ENCODE peak calls at places on chromosome 15, in ten cellular contexts. One of them, this sample, is unnamed. For H3K4me1, the result is how much of the 10 kb centered on the place peaks cover.

GRCh38 chr15:31390777-31391486 is 64.3 kb downstream of the KLF13 start:
- DNase-seq in Panc1: no peak
- DNase-seq in stomach: no peak
- DNase-seq in vagina: peak
- DNase-seq in sigmoid colon: peak
- DNase-seq in endothelial cell of umbilical vein: no peak
- DNase-seq in HCT116: no peak
- DNase-seq in suprapubic skin: no peak
- DNase-seq in transverse colon: no peak
- DNase-seq in SK-N-SH: no peak
- DNase-seq in this sample: peak

GRCh38 chr15:23467110-23467600 is 20.1 kb upstream of the GOLGA6L2 start:
- DNase-seq in Panc1: peak
- DNase-seq in stomach: no peak
- DNase-seq in vagina: no peak
- DNase-seq in sigmoid colon: no peak
- DNase-seq in endothelial cell of umbilical vein: peak
- DNase-seq in HCT116: peak
- DNase-seq in suprapubic skin: no peak
- DNase-seq in transverse colon: no peak
- DNase-seq in SK-N-SH: peak
- DNase-seq in this sample: no peak

GRCh38 chr15:37416103-37416502 is 315.8 kb upstream of the MEIS2 start:
- DNase-seq in Panc1: no peak
- DNase-seq in stomach: no peak
- DNase-seq in vagina: no peak
- DNase-seq in sigmoid colon: no peak
- DNase-seq in endothelial cell of umbilical vein: no peak
- DNase-seq in HCT116: no peak
- DNase-seq in suprapubic skin: no peak
- DNase-seq in transverse colon: no peak
- DNase-seq in SK-N-SH: no peak
- DNase-seq in this sample: no peak

GRCh38 chr15:90914240-90915080 is 11.4 kb downstream of the MAN2A2 start:
- DNase-seq in Panc1: no peak
- DNase-seq in stomach: no peak
- DNase-seq in vagina: no peak
- DNase-seq in sigmoid colon: no peak
- DNase-seq in endothelial cell of umbilical vein: no peak
- DNase-seq in HCT116: no peak
- DNase-seq in suprapubic skin: no peak
- DNase-seq in transverse colon: no peak
- DNase-seq in SK-N-SH: no peak
- DNase-seq in this sample: no peak

GRCh38 chr15:55526559-55527036 is 18.6 kb upstream of the DNAAF4 start:
- DNase-seq in Panc1: no peak
- DNase-seq in stomach: no peak
- DNase-seq in vagina: no peak
- DNase-seq in sigmoid colon: no peak
- DNase-seq in endothelial cell of umbilical vein: peak
- DNase-seq in HCT116: peak
- DNase-seq in suprapubic skin: no peak
- DNase-seq in transverse colon: no peak
- DNase-seq in SK-N-SH: peak
- DNase-seq in this sample: no peak

GRCh38 chr15:88083828-88084760 is 172.4 kb downstream of the NTRK3 start:
- DNase-seq in Panc1: no peak
- DNase-seq in stomach: no peak
- DNase-seq in vagina: no peak
- DNase-seq in sigmoid colon: no peak
- DNase-seq in endothelial cell of umbilical vein: no peak
- DNase-seq in HCT116: no peak
- DNase-seq in suprapubic skin: no peak
- DNase-seq in transverse colon: no peak
- DNase-seq in SK-N-SH: no peak
- DNase-seq in this sample: no peak

GRCh38 chr15:66786708-66787471 is 84.9 kb downstream of the SMAD6 start:
- DNase-seq in Panc1: no peak
- DNase-seq in stomach: no peak
- DNase-seq in vagina: no peak
- DNase-seq in sigmoid colon: no peak
- DNase-seq in endothelial cell of umbilical vein: no peak
- DNase-seq in HCT116: no peak
- DNase-seq in suprapubic skin: peak
- DNase-seq in transverse colon: no peak
- DNase-seq in SK-N-SH: no peak
- DNase-seq in this sample: no peak

GRCh38 chr15:48176957-48177356 is 1.1 kb downstream of the MYEF2 start:
- DNase-seq in Panc1: no peak
- DNase-seq in stomach: no peak
- DNase-seq in vagina: no peak
- DNase-seq in sigmoid colon: no peak
- DNase-seq in endothelial cell of umbilical vein: no peak
- DNase-seq in HCT116: no peak
- DNase-seq in suprapubic skin: no peak
- DNase-seq in transverse colon: no peak
- DNase-seq in SK-N-SH: no peak
- DNase-seq in this sample: no peak

GRCh38 chr15:71011503-71012155 is 103.6 kb upstream of the THSD4 start:
- DNase-seq in Panc1: peak
- DNase-seq in stomach: no peak
- DNase-seq in vagina: no peak
- DNase-seq in sigmoid colon: no peak
- DNase-seq in endothelial cell of umbilical vein: peak
- DNase-seq in HCT116: peak
- DNase-seq in suprapubic skin: no peak
- DNase-seq in transverse colon: peak
- DNase-seq in SK-N-SH: peak
- DNase-seq in this sample: no peak

GRCh38 chr15:25875551-25875950 is 12.4 kb upstream of the ATP10A start:
- DNase-seq in Panc1: no peak
- DNase-seq in stomach: no peak
- DNase-seq in vagina: peak
- DNase-seq in sigmoid colon: no peak
- DNase-seq in endothelial cell of umbilical vein: no peak
- DNase-seq in HCT116: no peak
- DNase-seq in suprapubic skin: no peak
- DNase-seq in transverse colon: no peak
- DNase-seq in SK-N-SH: no peak
- DNase-seq in this sample: no peak

GRCh38 chr15:44084171-44084570 is 110.9 kb downstream of the FRMD5 start:
- DNase-seq in Panc1: no peak
- DNase-seq in stomach: no peak
- DNase-seq in vagina: no peak
- DNase-seq in sigmoid colon: no peak
- DNase-seq in endothelial cell of umbilical vein: peak
- DNase-seq in HCT116: no peak
- DNase-seq in suprapubic skin: no peak
- DNase-seq in transverse colon: no peak
- DNase-seq in SK-N-SH: no peak
- DNase-seq in this sample: no peak

GRCh38 chr15:63832620-63833245 is 1.0 kb downstream of the HERC1 start:
- DNase-seq in Panc1: no peak
- DNase-seq in stomach: no peak
- DNase-seq in vagina: no peak
- DNase-seq in sigmoid colon: no peak
- DNase-seq in endothelial cell of umbilical vein: no peak
- DNase-seq in HCT116: no peak
- DNase-seq in suprapubic skin: no peak
- DNase-seq in transverse colon: no peak
- DNase-seq in SK-N-SH: peak
- DNase-seq in this sample: no peak

GRCh38 chr15:75599396-75599795 is 20.3 kb upstream of the PTPN9 start:
- DNase-seq in Panc1: no peak
- DNase-seq in stomach: no peak
- DNase-seq in vagina: no peak
- DNase-seq in sigmoid colon: no peak
- DNase-seq in endothelial cell of umbilical vein: no peak
- DNase-seq in HCT116: no peak
- DNase-seq in suprapubic skin: no peak
- DNase-seq in transverse colon: no peak
- DNase-seq in SK-N-SH: no peak
- DNase-seq in this sample: no peak

DNA sequence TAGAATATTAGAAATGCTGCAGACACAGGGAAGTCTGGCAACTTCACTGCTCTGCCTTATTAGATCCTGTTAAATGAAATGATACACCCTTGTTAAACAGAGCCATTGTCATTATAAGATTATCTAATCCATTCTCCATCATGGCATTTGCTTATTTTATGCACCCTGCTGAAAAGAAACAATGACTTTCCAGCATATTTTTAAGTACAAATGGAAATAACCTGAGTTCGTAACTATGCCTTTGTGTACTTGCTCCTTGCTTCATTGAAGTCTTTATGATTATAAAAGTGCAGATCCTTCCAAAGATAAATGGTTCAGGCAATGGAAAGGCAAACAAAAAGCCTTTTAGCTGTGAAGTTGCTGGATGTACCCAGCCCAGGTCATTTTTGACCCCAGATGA is 195.7 kb downstream of the AGBL1 start:
- DNase-seq in Panc1: no peak
- DNase-seq in stomach: no peak
- DNase-seq in vagina: no peak
- DNase-seq in sigmoid colon: no peak
- DNase-seq in endothelial cell of umbilical vein: no peak
- DNase-seq in HCT116: no peak
- DNase-seq in suprapubic skin: no peak
- DNase-seq in transverse colon: no peak
- DNase-seq in SK-N-SH: no peak
- DNase-seq in this sample: no peak
- TF ChIP-seq POLR2AphosphoS5 in Panc1: no peak
- TF ChIP-seq POLR2AphosphoS5 in stomach: no peak
- TF ChIP-seq POLR2AphosphoS5 in vagina: no peak
- TF ChIP-seq POLR2AphosphoS5 in sigmoid colon: no peak
- TF ChIP-seq POLR2AphosphoS5 in endothelial cell of umbilical vein: no peak
- TF ChIP-seq POLR2AphosphoS5 in HCT116: no peak
- TF ChIP-seq POLR2AphosphoS5 in suprapubic skin: no peak
- TF ChIP-seq POLR2AphosphoS5 in transverse colon: no peak
- TF ChIP-seq POLR2AphosphoS5 in SK-N-SH: no peak
- TF ChIP-seq POLR2AphosphoS5 in this sample: no peak

DNA sequence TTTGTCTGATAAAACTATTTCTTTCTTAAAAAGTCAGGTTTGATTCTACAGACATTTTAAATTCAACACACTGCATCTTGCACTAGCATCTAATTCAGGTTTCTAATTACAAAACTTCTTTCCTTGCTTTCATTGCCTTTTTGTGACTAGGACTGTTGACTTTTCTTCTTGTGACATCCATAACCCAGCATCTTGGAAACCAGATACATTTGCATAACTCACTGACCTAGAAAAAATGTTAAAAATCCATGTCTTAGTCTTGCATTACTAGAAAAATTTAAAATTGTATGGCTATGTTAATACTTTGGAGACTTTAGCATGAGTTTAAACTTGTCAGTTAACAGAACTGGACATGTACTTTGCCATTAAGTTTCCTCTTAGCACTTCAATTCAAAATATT is 72.6 kb downstream of the DTWD1 start:
- DNase-seq in Panc1: no peak
- DNase-seq in stomach: no peak
- DNase-seq in vagina: no peak
- DNase-seq in sigmoid colon: no peak
- DNase-seq in endothelial cell of umbilical vein: no peak
- DNase-seq in HCT116: no peak
- DNase-seq in suprapubic skin: no peak
- DNase-seq in transverse colon: no peak
- DNase-seq in SK-N-SH: no peak
- DNase-seq in this sample: no peak
- H3K4me1 ChIP-seq in Panc1: under half
- H3K4me1 ChIP-seq in stomach: under half
- H3K4me1 ChIP-seq in vagina: under half
- H3K4me1 ChIP-seq in sigmoid colon: under half
- H3K4me1 ChIP-seq in endothelial cell of umbilical vein: under half
- H3K4me1 ChIP-seq in HCT116: under half
- H3K4me1 ChIP-seq in suprapubic skin: under half
- H3K4me1 ChIP-seq in transverse colon: under half
- H3K4me1 ChIP-seq in SK-N-SH: under half
- H3K4me1 ChIP-seq in this sample: under half

GRCh38 chr15:74375303-74375693 is 7.9 kb upstream of the CYP11A1 start:
- DNase-seq in Panc1: peak
- DNase-seq in stomach: peak
- DNase-seq in vagina: no peak
- DNase-seq in sigmoid colon: peak
- DNase-seq in endothelial cell of umbilical vein: peak
- DNase-seq in HCT116: peak
- DNase-seq in suprapubic skin: peak
- DNase-seq in transverse colon: peak
- DNase-seq in SK-N-SH: peak
- DNase-seq in this sample: peak
- TF ChIP-seq POLR2AphosphoS5 in Panc1: no peak
- TF ChIP-seq POLR2AphosphoS5 in stomach: no peak
- TF ChIP-seq POLR2AphosphoS5 in vagina: no peak
- TF ChIP-seq POLR2AphosphoS5 in sigmoid colon: no peak
- TF ChIP-seq POLR2AphosphoS5 in endothelial cell of umbilical vein: no peak
- TF ChIP-seq POLR2AphosphoS5 in HCT116: no peak
- TF ChIP-seq POLR2AphosphoS5 in suprapubic skin: no peak
- TF ChIP-seq POLR2AphosphoS5 in transverse colon: no peak
- TF ChIP-seq POLR2AphosphoS5 in SK-N-SH: no peak
- TF ChIP-seq POLR2AphosphoS5 in this sample: no peak

DNA sequence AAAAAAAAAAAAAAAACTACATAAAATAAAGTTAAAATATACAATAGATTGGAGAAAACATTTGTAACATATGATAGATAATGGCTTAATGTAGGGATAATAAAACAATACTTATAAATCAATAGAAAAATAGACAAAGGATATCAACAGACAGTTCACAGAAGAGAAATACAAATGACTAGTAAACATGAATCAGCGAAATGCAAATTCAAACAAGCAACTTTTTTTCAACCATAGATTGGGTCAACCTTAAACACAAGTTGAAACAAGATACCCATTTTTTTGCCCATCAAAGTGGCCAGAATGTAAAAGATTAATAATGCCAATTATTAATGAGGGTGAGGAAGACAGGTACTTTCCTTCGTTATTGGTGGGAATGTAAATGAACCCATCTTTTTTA is 59.9 kb downstream of the ABHD2 start:
- DNase-seq in Panc1: no peak
- DNase-seq in stomach: no peak
- DNase-seq in vagina: no peak
- DNase-seq in sigmoid colon: no peak
- DNase-seq in endothelial cell of umbilical vein: no peak
- DNase-seq in HCT116: no peak
- DNase-seq in suprapubic skin: no peak
- DNase-seq in transverse colon: no peak
- DNase-seq in SK-N-SH: no peak
- DNase-seq in this sample: no peak
- H3K4me1 ChIP-seq in Panc1: under half
- H3K4me1 ChIP-seq in stomach: under half
- H3K4me1 ChIP-seq in vagina: under half
- H3K4me1 ChIP-seq in sigmoid colon: under half
- H3K4me1 ChIP-seq in endothelial cell of umbilical vein: under half
- H3K4me1 ChIP-seq in HCT116: under half
- H3K4me1 ChIP-seq in suprapubic skin: under half
- H3K4me1 ChIP-seq in transverse colon: under half
- H3K4me1 ChIP-seq in SK-N-SH: under half
- H3K4me1 ChIP-seq in this sample: under half

This sample was measured in esophagus muscularis mucosa.